ENCODE peak calls at places on chromosomes 6 and 20, in eight cellular contexts. N, E, I, Q, K, H, A and U are unnamed samples.

GRCh38 chr6:150813993-150814359 is 51.5 kb upstream of the MTHFD1L start:
- DNase-seq in H (no peak), K (no peak), N (no peak), Q (no peak), E (no peak), A (no peak), I (no peak), U (peak; percentile 63)

GRCh38 chr6:132257561-132257960 is 143.7 kb downstream of the MOXD1 start:
- DNase-seq in A (peak; percentile 35), H (no peak), K (no peak), Q (no peak), E (no peak), I (no peak), N (no peak), U (no peak)

GRCh38 chr6:33966536-33966935 is 162.7 kb upstream of the MLN start:
- DNase-seq in E (no peak), I (no peak), N (no peak), K (no peak), Q (peak; percentile 38), A (no peak), H (no peak), U (no peak)

GRCh38 chr6:151213352-151213751 is 26.4 kb upstream of the AKAP12 start:
- DNase-seq in N (no peak), Q (no peak), K (no peak), H (no peak), I (no peak), A (no peak), E (no peak), U (no peak)

GRCh38 chr6:34126419-34126818 is 19.5 kb downstream of the GRM4 start:
- DNase-seq in I (no peak), N (no peak), A (no peak), H (no peak), Q (no peak), E (no peak), K (no peak), U (no peak)

GRCh38 chr6:82954937-82955577 is 110.6 kb downstream of the UBE3D start:
- DNase-seq in K (no peak), I (no peak), E (no peak), H (no peak), A (no peak), N (peak; percentile 76), Q (no peak), U (no peak)

GRCh38 chr6:116255246-116255800 is 1.4 kb upstream of the TSPYL4 start:
- DNase-seq in E (no peak), N (no peak), K (no peak), I (no peak), A (no peak), H (no peak), Q (no peak), U (no peak)

GRCh38 chr6:25417206-25417605 is 138.0 kb downstream of the CARMIL1 start:
- DNase-seq in H (no peak), Q (no peak), A (no peak), I (no peak), K (no peak), N (no peak), E (no peak), U (no peak)

GRCh38 chr20:35447082-35447789 is 8.2 kb upstream of the CEP250 start:
- DNase-seq in Q (peak; percentile 80), E (peak; percentile 99), A (peak; percentile 86), I (peak; percentile 73), H (peak; percentile 83), K (peak; percentile 97), N (peak; percentile 62), U (peak; percentile 91)

GRCh38 chr6:156449128-156449527 is 328.1 kb upstream of the ARID1B start:
- DNase-seq in N (no peak), A (peak; percentile 70), E (no peak), Q (peak; percentile 78), H (no peak), K (no peak), I (peak; percentile 64), U (no peak)

GRCh38 chr6:112150363-112150762 is 63.0 kb downstream of the FAM229B start:
- DNase-seq in I (no peak), H (no peak), K (no peak), A (no peak), E (no peak), Q (no peak), N (peak; percentile 33), U (no peak)

GRCh38 chr6:156842598-156843250 is 65.5 kb downstream of the ARID1B start:
- DNase-seq in N (no peak), Q (no peak), K (no peak), E (no peak), A (no peak), H (no peak), I (no peak), U (no peak)

GRCh38 chr6:170172825-170173231 is 118.0 kb downstream of the DLL1 start:
- DNase-seq in I (no peak), H (no peak), E (no peak), N (no peak), A (no peak), K (no peak), Q (no peak), U (peak; percentile 23)

GRCh38 chr6:73632346-73632745 is 21.4 kb downstream of the SLC17A5 start:
- DNase-seq in E (no peak), A (no peak), K (no peak), N (no peak), I (no peak), H (no peak), Q (no peak), U (no peak)

GRCh38 chr20:57756921-57757320 is 47.1 kb upstream of the PMEPA1 start:
- DNase-seq in Q (no peak), K (no peak), H (no peak), A (no peak), E (no peak), I (no peak), N (no peak), U (no peak)

GRCh38 chr6:35415065-35415880 is 36.9 kb upstream of the FANCE start:
- DNase-seq in N (peak; percentile 80), A (peak; percentile 88), H (peak; percentile 69), E (peak; percentile 34), Q (peak; percentile 94), K (no peak), I (peak; percentile 75), U (peak; percentile 94)

GRCh38 chr20:64006490-64006889 is 25.6 kb downstream of the PRPF6 start:
- DNase-seq in N (no peak), K (no peak), H (no peak), I (no peak), Q (peak; percentile 28), A (no peak), E (no peak), U (no peak)

GRCh38 chr20:19757487-19757972 is 528 bp upstream of the RIN2 start:
- DNase-seq in H (peak; percentile 90), A (peak; percentile 27), K (peak; percentile 63), I (peak; percentile 26), E (peak; percentile 57), Q (no peak), N (peak; percentile 72), U (peak; percentile 93)

GRCh38 chr20:36128463-36129176 is 25.9 kb upstream of the EPB41L1 start:
- DNase-seq in Q (no peak), A (no peak), I (no peak), N (peak; percentile 95), E (no peak), H (no peak), K (no peak), U (peak; percentile 91)

GRCh38 chr6:27873101-27874030 is 38.8 kb downstream of the OR2B2 start:
- DNase-seq in A (peak; percentile 87), H (peak; percentile 47), K (no peak), N (peak; percentile 82), Q (no peak), E (no peak), I (peak; percentile 64), U (peak; percentile 74)

GRCh38 chr20:46099491-46100287 is 9.9 kb upstream of the NCOA5 start:
- DNase-seq in K (no peak), H (no peak), N (no peak), I (no peak), A (no peak), E (no peak), Q (peak; percentile 35), U (no peak)

GRCh38 chr6:70651326-70651905 is 16.3 kb upstream of the SMAP1 start:
- DNase-seq in N (no peak), E (no peak), I (no peak), H (no peak), K (no peak), Q (no peak), A (no peak), U (no peak)

GRCh38 chr6:144335914-144336313 is 50.8 kb downstream of the UTRN start:
- DNase-seq in I (no peak), K (no peak), E (no peak), N (no peak), H (no peak), A (no peak), Q (no peak), U (no peak)

GRCh38 chr6:133980168-133980567 is 27.1 kb downstream of the TBPL1 start:
- DNase-seq in A (no peak), N (no peak), Q (no peak), I (no peak), K (no peak), H (no peak), E (no peak), U (no peak)

GRCh38 chr20:63908008-63908682 is 13.2 kb downstream of the DNAJC5 start:
- DNase-seq in I (no peak), Q (no peak), N (no peak), K (no peak), E (no peak), A (no peak), H (no peak), U (peak; percentile 48)

GRCh38 chr20:35616465-35617396 is 1.1 kb downstream of the SPAG4 start:
- DNase-seq in A (peak; percentile 52), H (peak; percentile 93), E (peak; percentile 59), N (peak; percentile 84), K (peak; percentile 30), Q (peak; percentile 31), I (peak; percentile 16), U (peak; percentile 98)

GRCh38 chr6:165686966-165687365 is 23.9 kb upstream of the PDE10A start:
- DNase-seq in H (no peak), E (no peak), N (no peak), A (no peak), K (no peak), Q (no peak), I (no peak), U (no peak)

GRCh38 chr20:50501970-50502745 is 8.0 kb upstream of the PTPN1 start:
- DNase-seq in Q (no peak), K (no peak), I (no peak), H (no peak), E (no peak), A (no peak), N (no peak), U (no peak)

GRCh38 chr6:73339340-73339739 is 14.7 kb downstream of the DPPA5 start:
- DNase-seq in I (no peak), N (no peak), K (no peak), E (no peak), Q (no peak), H (no peak), A (no peak), U (no peak)

GRCh38 chr6:167817729-167818128 is 9.0 kb upstream of the AFDN start:
- DNase-seq in I (no peak), Q (no peak), A (no peak), E (no peak), N (no peak), K (no peak), H (no peak), U (no peak)

GRCh38 chr6:10403385-10404106 is 11.3 kb downstream of the TFAP2A start:
- DNase-seq in E (no peak), N (peak; percentile 75), I (no peak), Q (no peak), A (no peak), K (no peak), H (no peak), U (no peak)

GRCh38 chr6:36387440-36388303 is at the start of gene ETV7:
- DNase-seq in H (peak; percentile 29), K (no peak), E (no peak), N (no peak), A (peak; percentile 3), I (no peak), Q (no peak), U (peak; percentile 91)

GRCh38 chr6:110485461-110485860 is 9.0 kb upstream of the SLC22A16 start:
- DNase-seq in H (no peak), K (no peak), A (no peak), I (no peak), Q (no peak), E (no peak), N (no peak), U (no peak)

GRCh38 chr20:31760457-31761240 is 21.6 kb downstream of the TPX2 start:
- DNase-seq in Q (no peak), K (no peak), H (no peak), A (no peak), E (no peak), N (peak; percentile 45), I (no peak), U (peak; percentile 68)